ENCODE peak calls at places on chromosome 1, in ten cellular contexts. B is effector CD8-positive, alpha-beta T cell; Y is T follicular helper cell; R is mesenchymal stem cell; H is omental fat pad; W is KBM-7; C is HuH-7; V is fibroblast of lung; E is endothelial cell of umbilical vein; D is small intestine. G is an unnamed sample.
A peak's percentile ranks its signal among the peaks of the same experiment; 100 is the strongest.

GRCh38 chr1:154148787-154149186 is 6.1 kb downstream of the NUP210L start:
- DNase-seq in Y (no peak), V (peak; percentile 39), D (no peak), C (no peak), W (peak; percentile 25), E (peak; percentile 75), B (no peak), R (no peak), H (no peak), G (no peak)

GRCh38 chr1:227791425-227792090 is 23.9 kb upstream of the PRSS38 start:
- DNase-seq in B (no peak), R (no peak), E (no peak), H (no peak), D (no peak), C (no peak), V (no peak), Y (no peak), W (no peak), G (no peak)

GRCh38 chr1:77265180-77265579 is 16.6 kb upstream of the AK5 start:
- DNase-seq in B (no peak), W (no peak), D (no peak), Y (no peak), E (no peak), V (no peak), C (no peak), R (no peak), H (no peak), G (no peak)

GRCh38 chr1:34591751-34592629 is 162.9 kb upstream of the GJB5 start:
- DNase-seq in W (no peak), Y (no peak), H (no peak), D (no peak), E (no peak), B (no peak), R (no peak), V (no peak), C (peak; percentile 5), G (no peak)

GRCh38 chr1:227899141-227899819 is 48.5 kb downstream of the WNT9A start:
- DNase-seq in W (no peak), H (peak; percentile 16), Y (no peak), V (no peak), D (no peak), C (no peak), R (no peak), E (no peak), B (no peak), G (no peak)

GRCh38 chr1:26070808-26071342 is 3.4 kb upstream of the TRIM63 start:
- DNase-seq in B (no peak), V (no peak), E (no peak), C (no peak), R (no peak), Y (no peak), D (no peak), H (no peak), W (no peak), G (no peak)

GRCh38 chr1:103239034-103239433 is 130.7 kb upstream of the COL11A1 start:
- DNase-seq in H (no peak), C (no peak), R (no peak), W (no peak), E (no peak), B (no peak), D (no peak), Y (no peak), V (no peak), G (no peak)

GRCh38 chr1:59393211-59394180 is 96.6 kb downstream of the FGGY start:
- DNase-seq in W (no peak), E (peak; percentile 75), D (no peak), Y (no peak), B (no peak), H (no peak), C (no peak), V (peak; percentile 96), R (peak; percentile 66), G (peak; percentile 86)

GRCh38 chr1:180837025-180837424 is 75.7 kb upstream of the KIAA1614 start:
- DNase-seq in V (peak; percentile 64), D (no peak), R (no peak), W (no peak), H (no peak), Y (no peak), C (no peak), E (no peak), B (no peak), G (no peak)

GRCh38 chr1:6465461-6466005 is 440 bp downstream of the TNFRSF25 start:
- DNase-seq in R (no peak), W (no peak), E (no peak), C (no peak), V (no peak), D (no peak), B (no peak), Y (no peak), H (no peak), G (no peak)

GRCh38 chr1:41322835-41323234 is 38.4 kb upstream of the FOXO6 start:
- DNase-seq in W (peak; percentile 74), H (no peak), R (peak; percentile 22), B (no peak), E (peak; percentile 24), D (peak; percentile 42), C (peak; percentile 49), V (peak; percentile 23), Y (no peak), G (peak; percentile 17)

GRCh38 chr1:211621471-211622198 is 42.7 kb upstream of the SLC30A1 start:
- DNase-seq in B (no peak), Y (no peak), C (no peak), V (peak; percentile 50), R (no peak), D (no peak), E (no peak), W (no peak), H (no peak), G (no peak)

GRCh38 chr1:82269466-82269865 is 468.7 kb downstream of the ADGRL2 start:
- DNase-seq in D (no peak), W (no peak), H (no peak), V (peak; percentile 58), C (no peak), R (peak; percentile 50), Y (no peak), B (no peak), E (no peak), G (peak; percentile 1)

GRCh38 chr1:98791498-98791897 is 130.0 kb downstream of the SNX7 start:
- DNase-seq in V (no peak), C (no peak), D (no peak), Y (no peak), H (no peak), R (no peak), B (no peak), W (no peak), E (no peak), G (no peak)

GRCh38 chr1:245588250-245588649 is 433.5 kb downstream of the KIF26B start:
- DNase-seq in D (no peak), E (no peak), H (no peak), W (no peak), Y (no peak), B (no peak), V (no peak), C (no peak), R (no peak), G (no peak)

GRCh38 chr1:202349263-202349928 is 897 bp downstream of the PPP1R12B start:
- DNase-seq in H (no peak), Y (no peak), V (peak; percentile 67), R (peak; percentile 95), B (no peak), E (peak; percentile 81), W (peak; percentile 51), D (peak; percentile 36), C (peak; percentile 16), G (peak; percentile 74)

G was measured in fibroblast of villous mesenchyme.